ENCODE peak calls at places on chromosome 15, in nine cellular contexts. One of them, this sample, is unnamed.
A peak's percentile ranks its signal among the peaks of the same experiment; 100 is the strongest.

GRCh38 chr15:94576889-94577533 is 345.6 kb downstream of the MCTP2 start:
- DNase-seq in Peyer's patch: no peak
- DNase-seq in ovary: no peak
- DNase-seq in transverse colon: peak; percentile 10
- DNase-seq in IMR-90: no peak
- DNase-seq in uterus: no peak
- DNase-seq in heart left ventricle: no peak
- DNase-seq in breast epithelium: no peak
- DNase-seq in sigmoid colon: no peak
- DNase-seq in this sample: no peak

GRCh38 chr15:77739591-77740378 is 107.1 kb upstream of the LINGO1 start:
- DNase-seq in Peyer's patch: no peak
- DNase-seq in ovary: no peak
- DNase-seq in transverse colon: no peak
- DNase-seq in IMR-90: no peak
- DNase-seq in uterus: no peak
- DNase-seq in heart left ventricle: no peak
- DNase-seq in breast epithelium: no peak
- DNase-seq in sigmoid colon: no peak
- DNase-seq in this sample: no peak

GRCh38 chr15:70244978-70245542 is 147.3 kb upstream of the TLE3 start:
- DNase-seq in Peyer's patch: no peak
- DNase-seq in ovary: peak; percentile 5
- DNase-seq in transverse colon: no peak
- DNase-seq in IMR-90: no peak
- DNase-seq in uterus: no peak
- DNase-seq in heart left ventricle: no peak
- DNase-seq in breast epithelium: no peak
- DNase-seq in sigmoid colon: peak; percentile 36
- DNase-seq in this sample: no peak

GRCh38 chr15:100919481-100920405 is 586 bp downstream of the LRRK1 start:
- DNase-seq in Peyer's patch: peak; percentile 31
- DNase-seq in ovary: peak; percentile 47
- DNase-seq in transverse colon: peak; percentile 39
- DNase-seq in IMR-90: peak; percentile 19
- DNase-seq in uterus: no peak
- DNase-seq in heart left ventricle: no peak
- DNase-seq in breast epithelium: no peak
- DNase-seq in sigmoid colon: no peak
- DNase-seq in this sample: peak; percentile 90

GRCh38 chr15:98731712-98732450 is 83.5 kb downstream of the IGF1R start:
- DNase-seq in Peyer's patch: no peak
- DNase-seq in ovary: no peak
- DNase-seq in transverse colon: no peak
- DNase-seq in IMR-90: no peak
- DNase-seq in uterus: no peak
- DNase-seq in heart left ventricle: no peak
- DNase-seq in breast epithelium: no peak
- DNase-seq in sigmoid colon: no peak
- DNase-seq in this sample: no peak

GRCh38 chr15:48559270-48559669 is 86.2 kb downstream of the FBN1 start:
- DNase-seq in Peyer's patch: no peak
- DNase-seq in ovary: peak; percentile 64
- DNase-seq in transverse colon: no peak
- DNase-seq in IMR-90: peak; percentile 87
- DNase-seq in uterus: peak; percentile 48
- DNase-seq in heart left ventricle: peak; percentile 39
- DNase-seq in breast epithelium: no peak
- DNase-seq in sigmoid colon: peak; percentile 71
- DNase-seq in this sample: no peak

GRCh38 chr15:39685999-39686613 is 96.5 kb downstream of the FSIP1 start:
- DNase-seq in Peyer's patch: peak; percentile 17
- DNase-seq in ovary: peak; percentile 27
- DNase-seq in transverse colon: peak; percentile 31
- DNase-seq in IMR-90: peak; percentile 70
- DNase-seq in uterus: peak; percentile 32
- DNase-seq in heart left ventricle: no peak
- DNase-seq in breast epithelium: peak; percentile 32
- DNase-seq in sigmoid colon: no peak
- DNase-seq in this sample: no peak

GRCh38 chr15:32898414-32898813 is 180.6 kb downstream of the GREM1 start:
- DNase-seq in Peyer's patch: no peak
- DNase-seq in ovary: no peak
- DNase-seq in transverse colon: no peak
- DNase-seq in IMR-90: no peak
- DNase-seq in uterus: no peak
- DNase-seq in heart left ventricle: no peak
- DNase-seq in breast epithelium: no peak
- DNase-seq in sigmoid colon: no peak
- DNase-seq in this sample: no peak

GRCh38 chr15:66071621-66072295 is 181.8 kb downstream of the MEGF11 start:
- DNase-seq in Peyer's patch: no peak
- DNase-seq in ovary: no peak
- DNase-seq in transverse colon: no peak
- DNase-seq in IMR-90: no peak
- DNase-seq in uterus: no peak
- DNase-seq in heart left ventricle: no peak
- DNase-seq in breast epithelium: no peak
- DNase-seq in sigmoid colon: peak; percentile 43
- DNase-seq in this sample: no peak

GRCh38 chr15:31365655-31366127 is 39.1 kb downstream of the KLF13 start:
- DNase-seq in Peyer's patch: peak; percentile 97
- DNase-seq in ovary: peak; percentile 98
- DNase-seq in transverse colon: peak; percentile 96
- DNase-seq in IMR-90: peak; percentile 72
- DNase-seq in uterus: peak; percentile 96
- DNase-seq in heart left ventricle: peak; percentile 93
- DNase-seq in breast epithelium: peak; percentile 92
- DNase-seq in sigmoid colon: peak; percentile 99
- DNase-seq in this sample: peak; percentile 98

GRCh38 chr15:81942157-81942556 is 103.7 kb downstream of the MEX3B start:
- DNase-seq in Peyer's patch: no peak
- DNase-seq in ovary: no peak
- DNase-seq in transverse colon: no peak
- DNase-seq in IMR-90: no peak
- DNase-seq in uterus: no peak
- DNase-seq in heart left ventricle: no peak
- DNase-seq in breast epithelium: no peak
- DNase-seq in sigmoid colon: no peak
- DNase-seq in this sample: no peak

GRCh38 chr15:90934949-90935751 is at the start of gene UNC45A:
- DNase-seq in Peyer's patch: peak; percentile 97
- DNase-seq in ovary: peak; percentile 90
- DNase-seq in transverse colon: peak; percentile 97
- DNase-seq in IMR-90: peak; percentile 77
- DNase-seq in uterus: peak; percentile 88
- DNase-seq in heart left ventricle: peak; percentile 94
- DNase-seq in breast epithelium: peak; percentile 87
- DNase-seq in sigmoid colon: peak; percentile 95
- DNase-seq in this sample: peak; percentile 99

GRCh38 chr15:88476635-88477038 is 9.1 kb downstream of the MRPS11 start:
- DNase-seq in Peyer's patch: no peak
- DNase-seq in ovary: peak; percentile 41
- DNase-seq in transverse colon: no peak
- DNase-seq in IMR-90: peak; percentile 55
- DNase-seq in uterus: peak; percentile 46
- DNase-seq in heart left ventricle: peak; percentile 56
- DNase-seq in breast epithelium: no peak
- DNase-seq in sigmoid colon: no peak
- DNase-seq in this sample: no peak

GRCh38 chr15:48072941-48073340 is 47.8 kb upstream of the SLC24A5 start:
- DNase-seq in Peyer's patch: no peak
- DNase-seq in ovary: no peak
- DNase-seq in transverse colon: no peak
- DNase-seq in IMR-90: no peak
- DNase-seq in uterus: no peak
- DNase-seq in heart left ventricle: no peak
- DNase-seq in breast epithelium: no peak
- DNase-seq in sigmoid colon: no peak
- DNase-seq in this sample: no peak

GRCh38 chr15:41888662-41889253 is 5.1 kb downstream of the SPTBN5 start:
- DNase-seq in Peyer's patch: no peak
- DNase-seq in ovary: no peak
- DNase-seq in transverse colon: no peak
- DNase-seq in IMR-90: no peak
- DNase-seq in uterus: no peak
- DNase-seq in heart left ventricle: no peak
- DNase-seq in breast epithelium: no peak
- DNase-seq in sigmoid colon: no peak
- DNase-seq in this sample: peak; percentile 73

GRCh38 chr15:66702770-66703539 is 919 bp downstream of the SMAD6 start:
- DNase-seq in Peyer's patch: no peak
- DNase-seq in ovary: no peak
- DNase-seq in transverse colon: peak; percentile 29
- DNase-seq in IMR-90: no peak
- DNase-seq in uterus: no peak
- DNase-seq in heart left ventricle: no peak
- DNase-seq in breast epithelium: no peak
- DNase-seq in sigmoid colon: no peak
- DNase-seq in this sample: peak; percentile 84

DNA sequence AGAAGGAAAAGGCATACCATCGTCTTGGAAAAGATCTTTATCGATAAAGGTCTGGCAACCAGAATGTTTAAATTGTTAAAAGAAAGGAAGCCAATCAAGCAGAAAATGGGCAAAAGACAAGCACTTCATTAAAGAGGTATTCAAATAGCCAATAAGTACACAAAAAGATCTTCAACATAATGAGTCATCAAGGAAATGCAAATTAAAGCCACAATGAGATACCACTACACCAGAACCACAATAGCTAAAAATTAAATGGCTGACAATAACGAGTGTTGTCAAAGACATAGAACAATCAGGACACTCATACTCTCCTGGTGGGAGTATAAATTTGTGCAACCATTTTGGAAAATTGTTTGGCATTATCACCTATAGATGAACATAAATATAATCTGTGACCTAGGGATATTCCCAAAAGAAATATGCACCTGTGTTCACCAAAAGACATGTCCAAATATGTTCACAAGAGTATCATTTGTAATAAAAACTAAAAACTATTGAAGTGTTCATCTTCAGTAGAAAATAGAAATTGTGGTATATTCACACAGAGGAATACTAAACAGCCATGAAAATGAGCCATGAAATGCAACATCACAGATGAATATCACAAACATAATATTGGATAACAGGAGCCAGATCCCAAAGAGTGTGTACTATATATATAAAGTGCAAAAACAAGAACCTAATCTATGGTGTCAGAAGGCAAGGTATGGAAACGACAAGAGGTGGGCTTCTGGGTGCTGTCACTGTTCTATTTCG is 14.4 kb upstream of the BTBD1 start:
- DNase-seq in Peyer's patch: no peak
- DNase-seq in ovary: no peak
- DNase-seq in transverse colon: no peak
- DNase-seq in IMR-90: no peak
- DNase-seq in uterus: no peak
- DNase-seq in heart left ventricle: no peak
- DNase-seq in breast epithelium: no peak
- DNase-seq in sigmoid colon: no peak
- DNase-seq in this sample: no peak
- TF ChIP-seq POLR2A in Peyer's patch: no peak
- TF ChIP-seq POLR2A in ovary: no peak
- TF ChIP-seq POLR2A in transverse colon: no peak
- TF ChIP-seq POLR2A in IMR-90: no peak
- TF ChIP-seq POLR2A in uterus: no peak
- TF ChIP-seq POLR2A in heart left ventricle: no peak
- TF ChIP-seq POLR2A in breast epithelium: no peak
- TF ChIP-seq POLR2A in sigmoid colon: no peak
- TF ChIP-seq POLR2A in this sample: no peak

GRCh38 chr15:72532991-72533601 is 59.0 kb downstream of the ARIH1 start:
- DNase-seq in Peyer's patch: no peak
- DNase-seq in ovary: no peak
- DNase-seq in transverse colon: no peak
- DNase-seq in IMR-90: no peak
- DNase-seq in uterus: no peak
- DNase-seq in heart left ventricle: no peak
- DNase-seq in breast epithelium: no peak
- DNase-seq in sigmoid colon: no peak
- DNase-seq in this sample: no peak
- TF ChIP-seq CTCF in Peyer's patch: peak; percentile 25
- TF ChIP-seq CTCF in ovary: no peak
- TF ChIP-seq CTCF in transverse colon: peak; percentile 32
- TF ChIP-seq CTCF in IMR-90: no peak
- TF ChIP-seq CTCF in uterus: no peak
- TF ChIP-seq CTCF in heart left ventricle: peak; percentile 50
- TF ChIP-seq CTCF in breast epithelium: no peak
- TF ChIP-seq CTCF in sigmoid colon: no peak
- TF ChIP-seq CTCF in this sample: peak; percentile 32

DNA sequence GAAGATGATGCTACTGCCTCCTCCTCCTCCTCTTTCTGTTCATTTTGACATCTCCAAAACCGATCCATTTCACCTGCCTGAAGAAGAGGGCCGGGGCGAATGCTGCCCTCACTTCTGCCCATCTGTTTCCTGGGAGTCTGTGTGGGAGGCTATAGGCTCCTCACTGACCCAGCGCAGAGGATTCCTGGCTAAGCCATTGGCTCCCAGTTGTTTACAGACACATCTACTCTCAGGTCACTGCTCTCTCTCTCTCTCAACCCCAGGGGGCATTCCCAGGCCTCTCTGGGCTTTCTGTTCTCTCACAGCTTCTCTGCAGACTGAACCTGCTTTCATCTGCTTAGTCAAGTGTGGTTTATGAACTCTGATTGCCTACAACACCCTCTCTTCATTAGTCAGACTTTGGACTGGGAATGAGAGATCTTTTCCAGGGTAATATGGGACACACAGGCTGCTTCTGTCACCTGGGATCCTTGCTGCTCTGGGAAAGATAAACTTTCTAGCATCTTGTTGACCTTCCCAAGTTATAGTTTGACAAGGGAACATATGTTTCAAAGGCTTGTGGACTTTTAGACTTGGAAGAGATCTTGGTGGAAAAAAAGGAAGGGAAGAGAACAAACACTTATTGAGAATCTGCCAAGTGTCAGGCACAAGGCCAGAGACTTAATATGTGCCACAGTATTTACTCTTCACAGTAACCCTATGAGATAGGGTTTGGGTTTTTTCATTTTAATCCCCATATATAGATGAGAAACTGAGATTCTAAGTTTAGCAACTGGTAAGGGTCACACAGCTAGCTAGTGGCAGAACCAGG is 30.2 kb upstream of the USP3 start:
- DNase-seq in Peyer's patch: peak; percentile 71
- DNase-seq in ovary: no peak
- DNase-seq in transverse colon: peak; percentile 74
- DNase-seq in IMR-90: peak; percentile 90
- DNase-seq in uterus: no peak
- DNase-seq in heart left ventricle: no peak
- DNase-seq in breast epithelium: no peak
- DNase-seq in sigmoid colon: no peak
- DNase-seq in this sample: peak; percentile 77
- TF ChIP-seq POLR2A in Peyer's patch: peak; percentile 41
- TF ChIP-seq POLR2A in ovary: no peak
- TF ChIP-seq POLR2A in transverse colon: peak; percentile 30
- TF ChIP-seq POLR2A in IMR-90: no peak
- TF ChIP-seq POLR2A in uterus: no peak
- TF ChIP-seq POLR2A in heart left ventricle: no peak
- TF ChIP-seq POLR2A in breast epithelium: no peak
- TF ChIP-seq POLR2A in sigmoid colon: no peak
- TF ChIP-seq POLR2A in this sample: no peak

DNA sequence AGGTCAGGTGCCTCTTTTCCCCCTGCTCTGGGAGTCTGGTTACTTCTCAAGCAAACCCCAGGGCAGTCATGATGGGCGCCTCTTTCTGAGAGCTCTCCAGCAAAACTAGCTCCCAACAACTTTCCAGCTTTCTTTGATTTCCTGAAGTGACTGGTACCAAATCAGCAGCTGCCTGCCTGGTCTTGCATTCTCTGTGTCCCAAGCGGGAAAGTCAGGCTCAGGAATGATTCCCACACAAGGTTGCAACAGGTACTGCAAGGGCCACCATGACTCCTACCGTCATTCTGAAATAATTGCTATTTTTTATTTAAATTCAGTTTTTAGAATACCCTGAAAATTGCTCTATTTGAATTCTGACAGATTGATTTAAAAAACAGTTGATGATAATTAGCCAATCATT is 658.7 kb downstream of the SQOR start:
- DNase-seq in Peyer's patch: no peak
- DNase-seq in ovary: no peak
- DNase-seq in transverse colon: no peak
- DNase-seq in IMR-90: no peak
- DNase-seq in uterus: no peak
- DNase-seq in heart left ventricle: no peak
- DNase-seq in breast epithelium: no peak
- DNase-seq in sigmoid colon: no peak
- DNase-seq in this sample: no peak
- TF ChIP-seq CTCF in Peyer's patch: no peak
- TF ChIP-seq CTCF in ovary: no peak
- TF ChIP-seq CTCF in transverse colon: no peak
- TF ChIP-seq CTCF in IMR-90: no peak
- TF ChIP-seq CTCF in uterus: no peak
- TF ChIP-seq CTCF in heart left ventricle: no peak
- TF ChIP-seq CTCF in breast epithelium: no peak
- TF ChIP-seq CTCF in sigmoid colon: no peak
- TF ChIP-seq CTCF in this sample: no peak